ENCODE peak calls at places on chromosomes 16 and 17, in four cellular contexts. B, K, Q and A are unnamed samples.

GRCh38 chr17:31052187-31052889 is 42.4 kb upstream of the NF1 start:
- DNase-seq in B (peak; percentile 42), K (no peak), Q (peak; percentile 90), A (peak; percentile 32)

GRCh38 chr16:4477966-4478365 is 1.8 kb downstream of the HMOX2 start:
- DNase-seq in B (peak; percentile 45), K (no peak), Q (no peak), A (peak; percentile 52)

GRCh38 chr16:383326-384020 is 1.7 kb upstream of the PGAP6 start:
- DNase-seq in B (peak; percentile 59), K (peak; percentile 82), Q (no peak), A (peak; percentile 84)

GRCh38 chr16:80369559-80369958 is 171.2 kb upstream of the DYNLRB2 start:
- DNase-seq in B (no peak), K (peak; percentile 34), Q (peak; percentile 20), A (peak; percentile 22)

GRCh38 chr16:28513484-28514181 is 7.0 kb upstream of the IL27 start:
- DNase-seq in B (no peak), K (no peak), Q (no peak), A (no peak)

GRCh38 chr17:32625971-32626370 is 139.2 kb downstream of the CDK5R1 start:
- DNase-seq in B (no peak), K (no peak), Q (no peak), A (no peak)

GRCh38 chr16:53435066-53435688 is 906 bp downstream of the RBL2 start:
- DNase-seq in B (peak; percentile 81), K (peak; percentile 79), Q (peak; percentile 58), A (peak; percentile 78)

GRCh38 chr17:74542166-74542565 is 3.7 kb downstream of the CD300C start:
- DNase-seq in B (no peak), K (no peak), Q (no peak), A (no peak)

GRCh38 chr17:32357615-32358014 is 7.7 kb downstream of the ZNF207 start:
- DNase-seq in B (no peak), K (no peak), Q (no peak), A (no peak)

GRCh38 chr17:79977711-79978544 is 57.7 kb downstream of the TBC1D16 start:
- DNase-seq in B (no peak), K (no peak), Q (no peak), A (no peak)

GRCh38 chr17:15233022-15233805 is 31.9 kb downstream of the PMP22 start:
- DNase-seq in B (no peak), K (no peak), Q (no peak), A (no peak)

GRCh38 chr17:15230866-15231265 is 34.3 kb downstream of the PMP22 start:
- DNase-seq in B (no peak), K (no peak), Q (no peak), A (no peak)

GRCh38 chr17:15232517-15232915 is 32.6 kb downstream of the PMP22 start:
- DNase-seq in B (no peak), K (no peak), Q (no peak), A (no peak)

GRCh38 chr17:15233971-15234370 is 31.2 kb downstream of the PMP22 start:
- DNase-seq in B (no peak), K (no peak), Q (no peak), A (no peak)

GRCh38 chr17:15231851-15232516 is 33.1 kb downstream of the PMP22 start:
- DNase-seq in B (no peak), K (no peak), Q (no peak), A (no peak)
- TF ChIP-seq CTCF in B (no peak), K (no peak), Q (no peak), A (no peak)

DNA sequence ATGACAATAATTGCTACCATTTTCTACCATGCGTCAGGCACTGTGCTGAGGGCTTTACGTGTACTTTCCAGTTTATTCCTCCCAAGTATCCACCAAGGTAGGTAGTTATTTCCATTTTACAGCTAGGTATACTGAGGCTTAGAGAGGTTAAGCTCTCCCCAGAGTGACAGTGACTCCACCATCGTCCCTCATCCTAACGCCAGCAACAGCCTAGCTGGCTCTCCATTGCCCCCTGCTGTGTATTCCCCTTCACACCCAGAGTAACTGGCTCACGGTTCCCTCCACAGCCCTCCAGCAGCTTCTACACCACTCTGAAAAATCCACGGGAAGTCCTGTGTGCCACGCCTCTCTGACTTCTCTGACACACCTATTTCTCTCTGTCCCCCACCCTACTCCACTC is 7.1 kb upstream of the ASGR1 start:
- DNase-seq in B (no peak), K (no peak), Q (no peak), A (no peak)
- TF ChIP-seq CTCF in B (no peak), K (no peak), Q (peak; percentile 21), A (no peak)

DNA sequence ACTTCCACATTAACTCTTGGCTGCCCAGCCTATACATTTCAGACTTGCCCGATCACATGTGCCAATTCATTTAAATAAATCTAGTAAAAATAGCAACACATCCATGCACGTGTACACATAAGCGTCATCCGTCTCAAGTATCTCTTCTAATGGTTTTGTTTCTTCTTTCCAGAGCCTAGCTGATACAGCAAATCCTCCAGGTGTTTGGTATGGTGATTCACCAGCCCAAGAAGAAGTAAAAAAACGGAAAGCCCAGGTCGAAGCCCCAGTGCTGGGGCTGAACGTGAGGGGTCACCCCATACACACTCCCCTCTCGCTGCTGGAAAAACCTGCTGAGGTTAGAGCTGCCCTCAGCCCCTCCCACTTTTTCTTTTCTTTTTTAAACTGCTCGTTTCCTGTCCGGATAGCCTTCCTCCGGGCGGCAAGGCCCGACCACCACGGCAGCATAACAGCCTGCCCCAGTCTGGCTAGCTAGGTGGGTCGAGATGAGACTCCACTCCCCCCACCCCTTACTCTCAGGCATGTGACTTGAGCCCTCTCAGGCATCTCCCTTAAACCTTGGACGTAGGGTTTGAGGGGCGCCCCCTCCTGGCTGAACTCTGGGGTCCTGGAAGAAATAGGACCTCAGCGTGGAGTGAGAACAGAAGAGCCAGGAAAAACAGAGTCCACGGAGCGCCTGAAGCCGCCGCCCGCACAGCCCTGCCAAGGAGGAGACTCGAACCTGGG is 13.9 kb upstream of the OR1F1 start:
- DNase-seq in B (no peak), K (no peak), Q (no peak), A (peak; percentile 43)
- TF ChIP-seq CTCF in B (no peak), K (no peak), Q (peak; percentile 31), A (peak; percentile 63)

GRCh38 chr16:12228607-12229499 is 252.3 kb downstream of the SNX29 start:
- DNase-seq in B (peak; percentile 28), K (peak; percentile 80), Q (peak; percentile 71), A (peak; percentile 79)
- TF ChIP-seq CTCF in B (peak; percentile 32), K (peak; percentile 62), Q (peak; percentile 92), A (peak; percentile 81)

DNA sequence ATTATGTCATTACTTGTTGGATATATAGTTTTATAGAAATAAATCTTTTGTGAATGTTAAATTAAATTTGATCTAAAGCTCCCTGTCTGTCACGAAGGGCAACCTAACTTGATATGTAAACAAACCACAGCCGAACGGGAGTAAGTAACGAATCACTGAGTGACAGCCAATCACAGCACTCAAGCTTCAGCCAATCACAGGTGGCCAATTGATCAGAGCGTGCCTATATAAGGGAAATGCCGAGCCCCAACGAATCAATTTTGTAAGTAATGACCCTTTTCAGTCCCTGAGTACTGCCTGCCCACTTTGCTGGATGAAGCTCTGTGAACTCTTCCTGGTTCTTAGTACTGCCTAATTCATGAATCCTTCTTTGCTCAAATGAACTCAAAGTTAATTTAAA is 302.1 kb downstream of the CNTNAP4 start:
- DNase-seq in B (no peak), K (no peak), Q (no peak), A (no peak)
- TF ChIP-seq CTCF in B (no peak), K (no peak), Q (no peak), A (no peak)

DNA sequence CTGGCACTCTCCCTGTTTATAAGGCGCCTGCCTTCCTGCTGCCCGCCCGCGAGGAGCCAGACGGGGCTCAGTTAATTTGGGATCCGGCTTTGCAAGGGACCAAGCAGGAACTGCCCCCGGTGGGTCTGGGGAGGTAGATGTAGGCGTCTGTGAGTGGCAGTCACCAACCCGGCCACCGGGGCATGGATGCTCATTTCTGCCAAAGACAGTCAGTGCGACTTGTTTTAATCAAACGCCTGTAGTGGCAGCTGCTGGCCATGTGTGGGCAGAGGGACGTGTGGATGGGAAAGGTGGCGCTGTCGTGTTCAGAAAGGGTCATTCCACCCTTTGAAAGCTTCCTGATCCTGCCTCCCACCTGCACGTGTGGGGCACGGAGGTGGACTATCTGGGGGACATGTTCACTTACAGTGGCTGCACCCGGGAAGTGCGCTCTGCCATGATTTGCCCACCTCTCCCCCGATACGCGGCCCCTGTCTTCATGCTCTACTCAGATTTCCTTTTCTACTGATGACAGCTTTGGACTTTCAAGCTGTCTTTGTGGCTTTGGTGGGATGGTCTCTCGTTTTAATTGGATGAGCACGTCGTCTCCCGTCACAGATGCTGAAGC is 60.3 kb upstream of the CIBAR2 start:
- DNase-seq in B (peak; percentile 65), K (no peak), Q (no peak), A (peak; percentile 56)
- TF ChIP-seq CTCF in B (no peak), K (peak; percentile 40), Q (peak; percentile 42), A (no peak)